ENCODE peak calls at places on chromosome 14, in eight cellular contexts. V, C, D, K, O, H, Z and A are unnamed samples.

GRCh38 chr14:52703225-52703624 is 3.8 kb upstream of the PSMC6 start:
- DNase-seq in Z (no peak), C (no peak), H (no peak), O (no peak), V (no peak), D (no peak), K (no peak), A (peak)

GRCh38 chr14:73753887-73754880 is 40.0 kb upstream of the PNMA1 start:
- DNase-seq in H (no peak), C (no peak), Z (peak), V (peak), O (no peak), D (peak), K (no peak), A (no peak)

GRCh38 chr14:24255438-24255837 is 7.5 kb downstream of the TGM1 start:
- DNase-seq in H (no peak), C (no peak), Z (no peak), O (no peak), D (no peak), K (no peak), V (no peak), A (no peak)

GRCh38 chr14:99749142-99749541 is 44.1 kb upstream of the EML1 start:
- DNase-seq in C (peak), K (peak), D (no peak), H (no peak), Z (no peak), O (no peak), V (no peak), A (no peak)

GRCh38 chr14:30849354-30849753 is 25.0 kb upstream of the COCH start:
- DNase-seq in K (no peak), Z (no peak), D (no peak), V (no peak), C (no peak), O (no peak), H (no peak), A (no peak)

GRCh38 chr14:104095426-104096310 is 10.2 kb downstream of the ASPG start:
- DNase-seq in D (no peak), O (no peak), C (no peak), K (no peak), H (no peak), V (no peak), Z (no peak), A (no peak)

GRCh38 chr14:63632932-63633514 is 8.6 kb downstream of the WDR89 start:
- DNase-seq in K (no peak), Z (peak), O (peak), V (no peak), D (peak), C (no peak), H (no peak), A (no peak)

GRCh38 chr14:90056821-90057220 is 5.0 kb upstream of the KCNK13 start:
- DNase-seq in H (no peak), C (no peak), V (no peak), Z (no peak), O (no peak), D (no peak), K (no peak), A (no peak)